ENCODE peak calls at places on chromosomes 1 and 21, in six cellular contexts. One of them, this sample, is unnamed.

GRCh38 chr1:36085126-36085525 is 1.2 kb downstream of the TEKT2 start:
- DNase-seq in tibial nerve: no peak
- DNase-seq in ovary: no peak
- DNase-seq in GM12891: no peak
- DNase-seq in heart left ventricle: no peak
- DNase-seq in adrenal gland: no peak
- DNase-seq in this sample: no peak

GRCh38 chr21:28537371-28538079 is 455.2 kb downstream of the LTN1 start:
- DNase-seq in tibial nerve: no peak
- DNase-seq in ovary: no peak
- DNase-seq in GM12891: no peak
- DNase-seq in heart left ventricle: no peak
- DNase-seq in adrenal gland: no peak
- DNase-seq in this sample: no peak

GRCh38 chr1:118339431-118340146 is 154.6 kb upstream of the SPAG17 start:
- DNase-seq in tibial nerve: no peak
- DNase-seq in ovary: no peak
- DNase-seq in GM12891: no peak
- DNase-seq in heart left ventricle: no peak
- DNase-seq in adrenal gland: no peak
- DNase-seq in this sample: no peak

GRCh38 chr1:36369061-36369470 is 16.7 kb downstream of the STK40 start:
- DNase-seq in tibial nerve: peak
- DNase-seq in ovary: peak
- DNase-seq in GM12891: peak
- DNase-seq in heart left ventricle: peak
- DNase-seq in adrenal gland: peak
- DNase-seq in this sample: peak

GRCh38 chr1:153541641-153542569 is 1.2 kb upstream of the S100A5 start:
- DNase-seq in tibial nerve: no peak
- DNase-seq in ovary: peak
- DNase-seq in GM12891: no peak
- DNase-seq in heart left ventricle: no peak
- DNase-seq in adrenal gland: no peak
- DNase-seq in this sample: no peak

GRCh38 chr1:248788327-248788726 is 32.8 kb upstream of the LYPD8 start:
- DNase-seq in tibial nerve: no peak
- DNase-seq in ovary: no peak
- DNase-seq in GM12891: no peak
- DNase-seq in heart left ventricle: no peak
- DNase-seq in adrenal gland: no peak
- DNase-seq in this sample: no peak

GRCh38 chr1:193019442-193020026 is 39.6 kb downstream of the UCHL5 start:
- DNase-seq in tibial nerve: no peak
- DNase-seq in ovary: no peak
- DNase-seq in GM12891: no peak
- DNase-seq in heart left ventricle: no peak
- DNase-seq in adrenal gland: no peak
- DNase-seq in this sample: no peak

GRCh38 chr1:8340456-8340855 is 22.5 kb downstream of the SLC45A1 start:
- DNase-seq in tibial nerve: no peak
- DNase-seq in ovary: no peak
- DNase-seq in GM12891: no peak
- DNase-seq in heart left ventricle: no peak
- DNase-seq in adrenal gland: no peak
- DNase-seq in this sample: no peak

GRCh38 chr1:40438391-40439015 is 11.8 kb upstream of the ZFP69B start:
- DNase-seq in tibial nerve: no peak
- DNase-seq in ovary: no peak
- DNase-seq in GM12891: no peak
- DNase-seq in heart left ventricle: no peak
- DNase-seq in adrenal gland: no peak
- DNase-seq in this sample: peak

GRCh38 chr1:223704921-223705878 is 7.1 kb upstream of the CAPN2 start:
- DNase-seq in tibial nerve: no peak
- DNase-seq in ovary: no peak
- DNase-seq in GM12891: no peak
- DNase-seq in heart left ventricle: no peak
- DNase-seq in adrenal gland: peak
- DNase-seq in this sample: no peak

GRCh38 chr1:203899869-203900714 is 38.7 kb downstream of the SNRPE start:
- DNase-seq in tibial nerve: no peak
- DNase-seq in ovary: no peak
- DNase-seq in GM12891: no peak
- DNase-seq in heart left ventricle: no peak
- DNase-seq in adrenal gland: no peak
- DNase-seq in this sample: no peak

GRCh38 chr1:196152086-196152485 is 456.2 kb downstream of the KCNT2 start:
- DNase-seq in tibial nerve: no peak
- DNase-seq in ovary: no peak
- DNase-seq in GM12891: no peak
- DNase-seq in heart left ventricle: no peak
- DNase-seq in adrenal gland: no peak
- DNase-seq in this sample: no peak

GRCh38 chr21:42313501-42313969 is 1.7 kb downstream of the TFF3 start:
- DNase-seq in tibial nerve: no peak
- DNase-seq in ovary: no peak
- DNase-seq in GM12891: no peak
- DNase-seq in heart left ventricle: no peak
- DNase-seq in adrenal gland: peak
- DNase-seq in this sample: no peak

GRCh38 chr1:19949016-19949415 is 25.6 kb upstream of the PLA2G2E start:
- DNase-seq in tibial nerve: no peak
- DNase-seq in ovary: no peak
- DNase-seq in GM12891: no peak
- DNase-seq in heart left ventricle: no peak
- DNase-seq in adrenal gland: peak
- DNase-seq in this sample: peak

GRCh38 chr1:99264201-99265021 is at the start of gene PLPPR4:
- DNase-seq in tibial nerve: no peak
- DNase-seq in ovary: no peak
- DNase-seq in GM12891: peak
- DNase-seq in heart left ventricle: peak
- DNase-seq in adrenal gland: peak
- DNase-seq in this sample: peak

GRCh38 chr1:20079661-20080305 is 9.8 kb downstream of the PLA2G5 start:
- DNase-seq in tibial nerve: no peak
- DNase-seq in ovary: no peak
- DNase-seq in GM12891: no peak
- DNase-seq in heart left ventricle: no peak
- DNase-seq in adrenal gland: no peak
- DNase-seq in this sample: no peak

GRCh38 chr1:183778006-183778405 is 26.9 kb upstream of the RGL1 start:
- DNase-seq in tibial nerve: no peak
- DNase-seq in ovary: no peak
- DNase-seq in GM12891: no peak
- DNase-seq in heart left ventricle: no peak
- DNase-seq in adrenal gland: no peak
- DNase-seq in this sample: no peak

GRCh38 chr1:42928859-42929258 is 29.8 kb downstream of the SLC2A1 start:
- DNase-seq in tibial nerve: no peak
- DNase-seq in ovary: no peak
- DNase-seq in GM12891: no peak
- DNase-seq in heart left ventricle: no peak
- DNase-seq in adrenal gland: no peak
- DNase-seq in this sample: no peak

DNA sequence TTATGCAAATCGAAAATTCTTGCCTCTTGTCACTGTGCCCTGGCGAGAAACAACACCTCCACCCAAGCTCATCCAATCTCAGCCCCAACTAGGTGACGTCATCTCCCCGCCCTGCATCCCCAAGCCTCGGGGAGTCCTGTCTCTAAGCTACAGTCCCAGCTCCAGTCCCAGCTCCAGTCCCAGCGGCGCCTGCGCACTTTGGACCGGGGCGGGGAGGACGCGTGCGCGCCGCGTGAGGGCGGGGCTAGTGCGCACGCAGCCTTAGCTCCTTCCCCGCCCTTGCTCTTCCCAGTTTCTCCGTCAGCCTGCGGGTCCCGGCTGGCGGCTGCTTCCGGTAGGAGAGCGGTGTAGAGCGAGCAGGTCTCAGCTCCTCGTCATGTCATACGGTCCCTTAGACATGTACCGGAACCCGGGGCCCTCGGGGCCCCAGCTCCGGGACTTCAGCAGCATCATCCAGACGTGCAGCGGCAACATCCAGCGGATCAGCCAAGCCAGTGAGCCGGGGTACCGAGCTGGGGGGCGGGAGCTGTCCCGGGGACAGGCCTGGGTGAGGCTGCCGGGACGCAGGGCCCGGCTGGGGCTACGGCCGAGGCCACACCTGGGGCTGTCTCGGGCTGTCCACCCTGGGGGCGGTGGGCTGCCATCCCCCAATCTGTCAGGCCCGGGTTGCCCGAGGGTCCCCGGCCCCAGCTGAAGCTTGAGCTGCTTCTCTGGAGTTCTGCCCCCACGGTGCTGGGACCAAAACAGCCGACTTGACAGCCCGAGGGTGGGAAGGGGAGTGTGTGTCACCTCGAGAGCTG is at the start of gene STX12:
- DNase-seq in tibial nerve: peak
- DNase-seq in ovary: peak
- DNase-seq in GM12891: peak
- DNase-seq in heart left ventricle: peak
- DNase-seq in adrenal gland: peak
- DNase-seq in this sample: peak
- TF ChIP-seq POLR2A in tibial nerve: peak
- TF ChIP-seq POLR2A in ovary: peak
- TF ChIP-seq POLR2A in GM12891: no peak
- TF ChIP-seq POLR2A in heart left ventricle: no peak
- TF ChIP-seq POLR2A in adrenal gland: peak
- TF ChIP-seq POLR2A in this sample: peak

GRCh38 chr1:172536256-172536655 is 3.3 kb downstream of the SUCO start:
- DNase-seq in tibial nerve: no peak
- DNase-seq in ovary: no peak
- DNase-seq in GM12891: no peak
- DNase-seq in heart left ventricle: no peak
- DNase-seq in adrenal gland: no peak
- DNase-seq in this sample: no peak
- TF ChIP-seq POLR2A in tibial nerve: no peak
- TF ChIP-seq POLR2A in ovary: no peak
- TF ChIP-seq POLR2A in GM12891: no peak
- TF ChIP-seq POLR2A in heart left ventricle: no peak
- TF ChIP-seq POLR2A in adrenal gland: no peak
- TF ChIP-seq POLR2A in this sample: no peak

GRCh38 chr1:155971910-155972809 is 6.2 kb downstream of the ARHGEF2 start:
- DNase-seq in tibial nerve: no peak
- DNase-seq in ovary: no peak
- DNase-seq in GM12891: no peak
- DNase-seq in heart left ventricle: no peak
- DNase-seq in adrenal gland: no peak
- DNase-seq in this sample: no peak
- TF ChIP-seq POLR2A in tibial nerve: no peak
- TF ChIP-seq POLR2A in ovary: no peak
- TF ChIP-seq POLR2A in GM12891: no peak
- TF ChIP-seq POLR2A in heart left ventricle: no peak
- TF ChIP-seq POLR2A in adrenal gland: no peak
- TF ChIP-seq POLR2A in this sample: no peak

GRCh38 chr1:68231627-68232303 is 558 bp downstream of the WLS start:
- DNase-seq in tibial nerve: peak
- DNase-seq in ovary: peak
- DNase-seq in GM12891: no peak
- DNase-seq in heart left ventricle: peak
- DNase-seq in adrenal gland: peak
- DNase-seq in this sample: peak

GRCh38 chr1:68230901-68231626 is 1.3 kb downstream of the WLS start:
- DNase-seq in tibial nerve: no peak
- DNase-seq in ovary: peak
- DNase-seq in GM12891: no peak
- DNase-seq in heart left ventricle: peak
- DNase-seq in adrenal gland: peak
- DNase-seq in this sample: peak

GRCh38 chr1:68234094-68234493 is 1.8 kb upstream of the WLS start:
- DNase-seq in tibial nerve: no peak
- DNase-seq in ovary: no peak
- DNase-seq in GM12891: no peak
- DNase-seq in heart left ventricle: no peak
- DNase-seq in adrenal gland: no peak
- DNase-seq in this sample: no peak

GRCh38 chr1:68233202-68233601 is 879 bp upstream of the WLS start:
- DNase-seq in tibial nerve: no peak
- DNase-seq in ovary: no peak
- DNase-seq in GM12891: no peak
- DNase-seq in heart left ventricle: no peak
- DNase-seq in adrenal gland: no peak
- DNase-seq in this sample: no peak

GRCh38 chr1:68232354-68233148 is at the start of gene WLS:
- DNase-seq in tibial nerve: peak
- DNase-seq in ovary: peak
- DNase-seq in GM12891: no peak
- DNase-seq in heart left ventricle: peak
- DNase-seq in adrenal gland: peak
- DNase-seq in this sample: peak
- TF ChIP-seq POLR2A in tibial nerve: peak
- TF ChIP-seq POLR2A in ovary: peak
- TF ChIP-seq POLR2A in GM12891: no peak
- TF ChIP-seq POLR2A in heart left ventricle: peak
- TF ChIP-seq POLR2A in adrenal gland: peak
- TF ChIP-seq POLR2A in this sample: peak

This sample was measured in H54.